ENCODE peak calls at places on chromosomes 7 and 10, in six cellular contexts. One of them, this sample, is unnamed.

GRCh38 chr10:21363753-21364104 is 161.8 kb downstream of the SKIDA1 start:
- DNase-seq in SK-N-SH: no peak
- DNase-seq in K562: no peak
- DNase-seq in HCT116: no peak
- DNase-seq in HepG2: no peak
- DNase-seq in GM12878: no peak
- DNase-seq in this sample: no peak

GRCh38 chr7:124032369-124033092 is at the start of gene TMEM229A:
- DNase-seq in K562: no peak
- DNase-seq in GM12878: no peak
- DNase-seq in SK-N-SH: peak; percentile 88
- DNase-seq in HCT116: no peak
- DNase-seq in HepG2: no peak
- DNase-seq in this sample: peak; percentile 35

GRCh38 chr7:134813668-134814067 is 34.2 kb downstream of the CALD1 start:
- DNase-seq in SK-N-SH: no peak
- DNase-seq in K562: no peak
- DNase-seq in HepG2: no peak
- DNase-seq in HCT116: no peak
- DNase-seq in GM12878: no peak
- DNase-seq in this sample: no peak

GRCh38 chr10:59433720-59434428 is 71.5 kb upstream of the FAM13C start:
- DNase-seq in GM12878: no peak
- DNase-seq in HepG2: no peak
- DNase-seq in SK-N-SH: no peak
- DNase-seq in HCT116: no peak
- DNase-seq in K562: no peak
- DNase-seq in this sample: no peak

GRCh38 chr7:121132940-121133339 is 144.4 kb downstream of the CPED1 start:
- DNase-seq in SK-N-SH: peak; percentile 3
- DNase-seq in K562: no peak
- DNase-seq in GM12878: no peak
- DNase-seq in HCT116: no peak
- DNase-seq in HepG2: no peak
- DNase-seq in this sample: no peak

GRCh38 chr7:47026733-47027450 is 555.0 kb downstream of the TNS3 start:
- DNase-seq in GM12878: no peak
- DNase-seq in K562: no peak
- DNase-seq in HepG2: no peak
- DNase-seq in SK-N-SH: no peak
- DNase-seq in HCT116: no peak
- DNase-seq in this sample: no peak

GRCh38 chr10:59018977-59019376 is 157.5 kb upstream of the PHYHIPL start:
- DNase-seq in HepG2: no peak
- DNase-seq in K562: no peak
- DNase-seq in SK-N-SH: no peak
- DNase-seq in HCT116: no peak
- DNase-seq in GM12878: no peak
- DNase-seq in this sample: no peak

GRCh38 chr10:104028146-104028545 is 57.5 kb downstream of the COL17A1 start:
- DNase-seq in HCT116: peak; percentile 29
- DNase-seq in HepG2: peak; percentile 13
- DNase-seq in SK-N-SH: peak; percentile 43
- DNase-seq in K562: no peak
- DNase-seq in GM12878: no peak
- DNase-seq in this sample: no peak

GRCh38 chr10:58856508-58857240 is 319.8 kb upstream of the PHYHIPL start:
- DNase-seq in SK-N-SH: no peak
- DNase-seq in HCT116: peak; percentile 24
- DNase-seq in HepG2: peak; percentile 84
- DNase-seq in K562: no peak
- DNase-seq in GM12878: no peak
- DNase-seq in this sample: peak; percentile 5

GRCh38 chr10:90965720-90966119 is 44.8 kb upstream of the ANKRD1 start:
- DNase-seq in GM12878: no peak
- DNase-seq in HepG2: no peak
- DNase-seq in HCT116: no peak
- DNase-seq in SK-N-SH: peak; percentile 76
- DNase-seq in K562: no peak
- DNase-seq in this sample: no peak

GRCh38 chr10:8036521-8037198 is 17.8 kb upstream of the GATA3 start:
- DNase-seq in GM12878: no peak
- DNase-seq in HCT116: no peak
- DNase-seq in HepG2: no peak
- DNase-seq in SK-N-SH: no peak
- DNase-seq in K562: no peak
- DNase-seq in this sample: no peak

GRCh38 chr10:60606343-60607080 is 171.8 kb upstream of the CDK1 start:
- DNase-seq in HepG2: no peak
- DNase-seq in HCT116: no peak
- DNase-seq in K562: no peak
- DNase-seq in SK-N-SH: no peak
- DNase-seq in GM12878: no peak
- DNase-seq in this sample: no peak

GRCh38 chr7:21023841-21024502 is 237.3 kb upstream of the SP8 start:
- DNase-seq in SK-N-SH: no peak
- DNase-seq in HepG2: no peak
- DNase-seq in K562: no peak
- DNase-seq in GM12878: peak; percentile 44
- DNase-seq in HCT116: no peak
- DNase-seq in this sample: no peak

GRCh38 chr10:88309365-88309764 is 273.8 kb downstream of the RNLS start:
- DNase-seq in GM12878: no peak
- DNase-seq in K562: no peak
- DNase-seq in HCT116: no peak
- DNase-seq in SK-N-SH: no peak
- DNase-seq in HepG2: no peak
- DNase-seq in this sample: no peak

GRCh38 chr7:155610633-155611193 is 33.7 kb upstream of the RBM33 start:
- DNase-seq in HepG2: no peak
- DNase-seq in GM12878: no peak
- DNase-seq in K562: no peak
- DNase-seq in HCT116: no peak
- DNase-seq in SK-N-SH: no peak
- DNase-seq in this sample: no peak

GRCh38 chr10:79331709-79332108 is 15.6 kb upstream of the PPIF start:
- DNase-seq in HCT116: no peak
- DNase-seq in GM12878: peak; percentile 81
- DNase-seq in HepG2: no peak
- DNase-seq in SK-N-SH: no peak
- DNase-seq in K562: no peak
- DNase-seq in this sample: no peak

GRCh38 chr7:104024632-104025031 is 35.2 kb upstream of the RELN start:
- DNase-seq in SK-N-SH: no peak
- DNase-seq in GM12878: no peak
- DNase-seq in HepG2: peak; percentile 56
- DNase-seq in K562: no peak
- DNase-seq in HCT116: no peak
- DNase-seq in this sample: no peak

GRCh38 chr7:128697301-128697905 is 25.3 kb downstream of the GARIN1A start:
- DNase-seq in K562: peak; percentile 90
- DNase-seq in HCT116: no peak
- DNase-seq in SK-N-SH: peak; percentile 89
- DNase-seq in GM12878: no peak
- DNase-seq in HepG2: peak; percentile 21
- DNase-seq in this sample: no peak

GRCh38 chr7:114842551-114843065 is 79.3 kb upstream of the MDFIC start:
- DNase-seq in HepG2: no peak
- DNase-seq in HCT116: no peak
- DNase-seq in GM12878: no peak
- DNase-seq in K562: no peak
- DNase-seq in SK-N-SH: no peak
- DNase-seq in this sample: no peak

GRCh38 chr10:10993785-10994184 is 23.9 kb upstream of the CELF2 start:
- DNase-seq in HepG2: no peak
- DNase-seq in SK-N-SH: no peak
- DNase-seq in HCT116: no peak
- DNase-seq in K562: no peak
- DNase-seq in GM12878: no peak
- DNase-seq in this sample: no peak

GRCh38 chr7:43612599-43613589 is 30.0 kb downstream of the STK17A start:
- DNase-seq in HCT116: no peak
- DNase-seq in SK-N-SH: no peak
- DNase-seq in GM12878: no peak
- DNase-seq in HepG2: no peak
- DNase-seq in K562: no peak
- DNase-seq in this sample: no peak

GRCh38 chr7:84454174-84454959 is 259.8 kb upstream of the SEMA3A start:
- DNase-seq in GM12878: no peak
- DNase-seq in SK-N-SH: no peak
- DNase-seq in K562: no peak
- DNase-seq in HCT116: no peak
- DNase-seq in HepG2: no peak
- DNase-seq in this sample: no peak

GRCh38 chr10:112429654-112430230 is 17.0 kb downstream of the ZDHHC6 start:
- DNase-seq in SK-N-SH: no peak
- DNase-seq in GM12878: no peak
- DNase-seq in HCT116: no peak
- DNase-seq in K562: no peak
- DNase-seq in HepG2: no peak
- DNase-seq in this sample: no peak

GRCh38 chr10:84179059-84179710 is 5.6 kb downstream of the GPR15LG start:
- DNase-seq in GM12878: no peak
- DNase-seq in SK-N-SH: peak; percentile 74
- DNase-seq in K562: no peak
- DNase-seq in HepG2: no peak
- DNase-seq in HCT116: no peak
- DNase-seq in this sample: no peak

GRCh38 chr7:121500659-121501058 is 104.6 kb upstream of the FAM3C start:
- DNase-seq in GM12878: no peak
- DNase-seq in SK-N-SH: no peak
- DNase-seq in HCT116: no peak
- DNase-seq in K562: no peak
- DNase-seq in HepG2: no peak
- DNase-seq in this sample: no peak

GRCh38 chr10:99233000-99233679 is 2.5 kb downstream of the HPSE2 start:
- DNase-seq in GM12878: no peak
- DNase-seq in SK-N-SH: peak; percentile 30
- DNase-seq in K562: no peak
- DNase-seq in HepG2: no peak
- DNase-seq in HCT116: no peak
- DNase-seq in this sample: no peak
- H3K9ac ChIP-seq in GM12878: no peak overlapping the region
- H3K9ac ChIP-seq in SK-N-SH: no peak overlapping the region
- H3K9ac ChIP-seq in K562: no peak overlapping the region
- H3K9ac ChIP-seq in HepG2: no peak overlapping the region
- H3K9ac ChIP-seq in HCT116: no peak overlapping the region
- H3K9ac ChIP-seq in this sample: peak overlapping the region; percentile 67

GRCh38 chr7:36286688-36287087 is 103.0 kb upstream of the ANLN start:
- DNase-seq in SK-N-SH: no peak
- DNase-seq in HepG2: no peak
- DNase-seq in K562: no peak
- DNase-seq in HCT116: no peak
- DNase-seq in GM12878: no peak
- DNase-seq in this sample: no peak
- H3K4me1 ChIP-seq in SK-N-SH: peaks cover 31% of the 10 kb centered on the region
- H3K4me1 ChIP-seq in HepG2: peaks cover 82% of the 10 kb centered on the region
- H3K4me1 ChIP-seq in K562: peaks cover 11% of the 10 kb centered on the region
- H3K4me1 ChIP-seq in HCT116: peaks cover 41% of the 10 kb centered on the region
- H3K4me1 ChIP-seq in GM12878: peaks cover 27% of the 10 kb centered on the region
- H3K4me1 ChIP-seq in this sample: peaks cover 29% of the 10 kb centered on the region

GRCh38 chr7:69374036-69374420 is 224.2 kb upstream of the AUTS2 start:
- DNase-seq in GM12878: no peak
- DNase-seq in HepG2: no peak
- DNase-seq in SK-N-SH: no peak
- DNase-seq in HCT116: no peak
- DNase-seq in K562: no peak
- DNase-seq in this sample: no peak
- TF ChIP-seq YY1 in GM12878: no peak
- TF ChIP-seq YY1 in HepG2: no peak
- TF ChIP-seq YY1 in SK-N-SH: no peak
- TF ChIP-seq YY1 in HCT116: no peak
- TF ChIP-seq YY1 in K562: no peak
- TF ChIP-seq YY1 in this sample: no peak

DNA sequence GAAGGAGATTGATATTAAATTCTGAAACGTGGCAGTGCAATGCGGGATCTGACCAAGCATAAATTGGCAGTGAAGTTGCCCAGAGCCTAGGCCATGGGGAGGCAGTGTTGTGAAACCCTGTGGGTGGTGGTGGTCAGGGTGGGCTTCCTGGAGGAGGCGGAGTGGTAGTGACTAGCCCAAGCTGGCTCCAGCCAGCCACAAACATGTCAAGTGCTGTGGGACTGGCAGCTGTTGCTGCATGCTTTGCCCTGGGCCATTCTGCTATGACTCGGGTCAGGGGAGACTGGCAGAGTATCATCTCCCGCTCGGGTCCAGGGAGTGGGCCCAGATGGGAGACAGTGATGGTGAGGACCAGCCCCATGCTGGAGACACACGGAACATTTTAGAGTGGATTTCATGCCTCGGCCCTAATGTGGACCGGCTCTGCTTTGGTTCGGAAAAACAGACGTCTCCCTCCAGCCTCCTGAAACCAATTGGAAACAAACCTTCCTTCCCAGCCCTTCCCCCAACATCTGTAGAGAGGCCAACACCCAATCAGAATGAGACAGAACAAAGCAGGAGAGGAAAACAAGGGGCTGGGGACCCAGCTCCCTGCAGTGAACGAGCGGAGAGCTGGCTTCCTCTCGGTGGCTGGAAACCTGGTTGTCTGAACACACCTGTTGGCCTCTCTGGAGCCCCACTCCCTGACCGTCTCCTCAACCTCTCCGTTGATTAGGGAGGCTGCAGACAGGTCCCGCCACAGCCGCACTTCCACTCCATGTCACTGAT is 58.2 kb downstream of the TMEM270 start:
- DNase-seq in HCT116: no peak
- DNase-seq in HepG2: no peak
- DNase-seq in GM12878: no peak
- DNase-seq in SK-N-SH: peak; percentile 73
- DNase-seq in K562: peak; percentile 12
- DNase-seq in this sample: peak; percentile 58
- H3K9ac ChIP-seq in HCT116: no peak overlapping the region
- H3K9ac ChIP-seq in HepG2: no peak overlapping the region
- H3K9ac ChIP-seq in GM12878: no peak overlapping the region
- H3K9ac ChIP-seq in SK-N-SH: no peak overlapping the region
- H3K9ac ChIP-seq in K562: peak overlapping the region; percentile 55
- H3K9ac ChIP-seq in this sample: peak overlapping the region; percentile 56

GRCh38 chr10:12709516-12709915 is 292.0 kb downstream of the CCDC3 start:
- DNase-seq in K562: no peak
- DNase-seq in HCT116: no peak
- DNase-seq in SK-N-SH: no peak
- DNase-seq in GM12878: no peak
- DNase-seq in HepG2: no peak
- DNase-seq in this sample: no peak
- H3K4me1 ChIP-seq in K562: no peaks in the 10 kb centered on the region
- H3K4me1 ChIP-seq in HCT116: peaks cover 42% of the 10 kb centered on the region
- H3K4me1 ChIP-seq in SK-N-SH: peaks cover 15% of the 10 kb centered on the region
- H3K4me1 ChIP-seq in GM12878: peaks cover 2% of the 10 kb centered on the region
- H3K4me1 ChIP-seq in HepG2: no peaks in the 10 kb centered on the region
- H3K4me1 ChIP-seq in this sample: peaks cover 3% of the 10 kb centered on the region

This sample was measured in NT2/D1.